ENCODE peak calls at places on chromosomes 7 and 10, in ten cellular contexts. L, Z, N, H, C, X, P, S, F and Q are unnamed samples.

GRCh38 chr10:5486852-5487235 is 12.5 kb downstream of the CALML5 start:
- DNase-seq in L (no peak), Z (no peak), N (no peak), H (no peak), C (no peak), X (no peak), P (no peak), S (no peak), F (no peak), Q (no peak)

GRCh38 chr10:20970044-20970443 is 72.9 kb upstream of the NEBL start:
- DNase-seq in L (no peak), Z (no peak), N (no peak), H (no peak), C (peak; percentile 58), X (no peak), P (no peak), S (peak; percentile 56), F (peak; percentile 60), Q (no peak)

GRCh38 chr7:140649566-140650205 is 9.1 kb upstream of the DENND2A start:
- DNase-seq in L (peak; percentile 57), Z (no peak), N (no peak), H (no peak), C (no peak), X (no peak), P (no peak), S (peak; percentile 38), F (peak; percentile 73), Q (no peak)

GRCh38 chr7:23472974-23473847 is 2.9 kb upstream of the IGF2BP3 start:
- DNase-seq in L (peak; percentile 13), Z (peak; percentile 13), N (peak; percentile 58), H (peak; percentile 47), C (peak; percentile 60), X (peak; percentile 27), P (no peak), S (peak; percentile 16), F (peak; percentile 35), Q (peak; percentile 61)

GRCh38 chr7:9250876-9251275 is 817.5 kb downstream of the NXPH1 start:
- DNase-seq in L (no peak), Z (no peak), N (no peak), H (peak; percentile 14), C (no peak), X (peak; percentile 72), P (peak; percentile 24), S (no peak), F (no peak), Q (no peak)

GRCh38 chr10:70404906-70405824 is 1.2 kb downstream of the EIF4EBP2 start:
- DNase-seq in L (peak; percentile 95), Z (peak; percentile 50), N (peak; percentile 27), H (no peak), C (peak; percentile 93), X (no peak), P (peak; percentile 52), S (peak; percentile 73), F (peak; percentile 82), Q (peak; percentile 97)

GRCh38 chr10:86440874-86441838 is 74.6 kb upstream of the GRID1 start:
- DNase-seq in L (peak; percentile 58), Z (no peak), N (no peak), H (no peak), C (peak; percentile 94), X (no peak), P (no peak), S (peak; percentile 59), F (peak; percentile 42), Q (no peak)

GRCh38 chr7:79822620-79823240 is 311.9 kb upstream of the GNAI1 start:
- DNase-seq in L (no peak), Z (no peak), N (no peak), H (no peak), C (peak; percentile 13), X (no peak), P (no peak), S (no peak), F (no peak), Q (no peak)

GRCh38 chr7:44100458-44101303 is 3.5 kb upstream of the AEBP1 start:
- DNase-seq in L (peak; percentile 64), Z (no peak), N (no peak), H (no peak), C (peak; percentile 89), X (peak; percentile 40), P (no peak), S (no peak), F (peak; percentile 62), Q (no peak)

GRCh38 chr7:103569621-103570305 is 123.8 kb upstream of the SLC26A5 start:
- DNase-seq in L (peak; percentile 9), Z (no peak), N (no peak), H (no peak), C (no peak), X (no peak), P (no peak), S (no peak), F (no peak), Q (no peak)

GRCh38 chr10:11875499-11876281 is 52.5 kb downstream of the PROSER2 start:
- DNase-seq in L (peak; percentile 97), Z (no peak), N (peak; percentile 88), H (no peak), C (peak; percentile 63), X (no peak), P (peak; percentile 58), S (peak; percentile 75), F (peak; percentile 93), Q (peak; percentile 66)

GRCh38 chr7:27161214-27161720 is 4.1 kb downstream of the HOXA9 start:
- DNase-seq in L (peak; percentile 22), Z (peak; percentile 61), N (no peak), H (no peak), C (no peak), X (peak; percentile 6), P (no peak), S (no peak), F (peak; percentile 48), Q (peak; percentile 52)

GRCh38 chr7:120799813-120800483 is 58.0 kb downstream of the TSPAN12 start:
- DNase-seq in L (no peak), Z (no peak), N (no peak), H (no peak), C (no peak), X (no peak), P (no peak), S (no peak), F (no peak), Q (no peak)

GRCh38 chr10:102419561-102420442 is 834 bp upstream of the FBXL15 start:
- DNase-seq in L (no peak), Z (peak; percentile 91), N (peak; percentile 93), H (peak; percentile 80), C (peak; percentile 29), X (peak; percentile 88), P (peak; percentile 85), S (peak; percentile 51), F (no peak), Q (peak; percentile 76)

GRCh38 chr10:71314028-71314693 is 4.9 kb upstream of the SLC29A3 start:
- DNase-seq in L (peak; percentile 50), Z (peak; percentile 70), N (peak; percentile 86), H (peak; percentile 19), C (peak; percentile 46), X (no peak), P (peak; percentile 80), S (peak; percentile 68), F (peak; percentile 57), Q (peak; percentile 75)

GRCh38 chr10:75367098-75367497 is 34.5 kb downstream of the ZNF503 start:
- DNase-seq in L (no peak), Z (peak; percentile 16), N (no peak), H (no peak), C (no peak), X (no peak), P (no peak), S (no peak), F (peak; percentile 46), Q (no peak)

GRCh38 chr10:78336402-78336791 is 302.7 kb downstream of the RPS24 start:
- DNase-seq in L (peak; percentile 97), Z (no peak), N (no peak), H (no peak), C (peak; percentile 87), X (no peak), P (no peak), S (peak; percentile 50), F (peak; percentile 93), Q (no peak)

GRCh38 chr10:132953428-132953827 is 11.1 kb upstream of the CFAP46 start:
- DNase-seq in L (no peak), Z (no peak), N (no peak), H (no peak), C (no peak), X (no peak), P (no peak), S (no peak), F (no peak), Q (no peak)